ENCODE peak calls at places on chromosomes 1 and 21, in six cellular contexts. Q is AG04450, A is transverse colon, K is MM.1S, P is caudate nucleus, O is ovary. Y is an unnamed sample.

GRCh38 chr1:45945426-45945825 is 142.0 kb downstream of the MAST2 start:
- DNase-seq in O (no peak), P (no peak), A (no peak), K (no peak), Q (no peak), Y (no peak)

GRCh38 chr1:16980473-16981268 is at the start of gene MFAP2:
- DNase-seq in Q (no peak), O (peak; percentile 64), A (no peak), P (no peak), K (no peak), Y (no peak)

GRCh38 chr1:221947731-221948130 is 205.8 kb upstream of the DUSP10 start:
- DNase-seq in O (no peak), Q (no peak), K (no peak), P (no peak), A (no peak), Y (peak; percentile 43)

GRCh38 chr1:214493126-214493796 is 58.1 kb downstream of the PTPN14 start:
- DNase-seq in K (no peak), P (no peak), O (no peak), Q (no peak), A (no peak), Y (no peak)

GRCh38 chr1:243834130-243834529 is 15.9 kb downstream of the AKT3 start:
- DNase-seq in Q (no peak), K (no peak), P (no peak), A (no peak), O (no peak), Y (no peak)

GRCh38 chr1:161838885-161839284 is 72.8 kb downstream of the ATF6 start:
- DNase-seq in A (no peak), Q (no peak), O (no peak), P (no peak), K (no peak), Y (no peak)

GRCh38 chr21:37644666-37645065 is 271.6 kb downstream of the KCNJ6 start:
- DNase-seq in Q (no peak), K (no peak), O (no peak), P (no peak), A (no peak), Y (no peak)

GRCh38 chr1:240329443-240329842 is 237.8 kb downstream of the FMN2 start:
- DNase-seq in P (no peak), K (no peak), O (peak; percentile 40), A (no peak), Q (no peak), Y (no peak)

GRCh38 chr1:234726359-234726836 is 116.4 kb upstream of the IRF2BP2 start:
- DNase-seq in O (no peak), K (no peak), A (no peak), P (no peak), Q (no peak), Y (no peak)

GRCh38 chr1:155919801-155920200 is 8.7 kb upstream of the RIT1 start:
- DNase-seq in O (no peak), Q (no peak), A (no peak), K (no peak), P (no peak), Y (no peak)

GRCh38 chr1:59367269-59368006 is 70.5 kb downstream of the FGGY start:
- DNase-seq in O (peak; percentile 75), K (no peak), Q (peak; percentile 82), A (peak; percentile 39), P (no peak), Y (no peak)

GRCh38 chr1:9618912-9619679 is 30.4 kb downstream of the TMEM201 start:
- DNase-seq in A (no peak), K (no peak), P (no peak), Q (no peak), O (no peak), Y (no peak)

GRCh38 chr1:211967704-211968103 is 67.7 kb downstream of the INTS7 start:
- DNase-seq in Q (no peak), K (no peak), P (no peak), A (no peak), O (no peak), Y (no peak)

GRCh38 chr1:109793486-109794318 is 30.0 kb upstream of the EPS8L3 start:
- DNase-seq in P (no peak), K (no peak), Q (no peak), O (no peak), A (peak; percentile 80), Y (peak; percentile 56)

GRCh38 chr1:6426321-6426971 is 1.9 kb downstream of the ESPN start:
- DNase-seq in K (no peak), O (no peak), Q (no peak), A (no peak), P (no peak), Y (no peak)

GRCh38 chr1:156106624-156107488 is 7.7 kb upstream of the LMNA start:
- DNase-seq in Q (no peak), A (no peak), P (peak; percentile 44), K (no peak), O (peak; percentile 52), Y (no peak)

GRCh38 chr1:207069059-207069458 is 16.0 kb downstream of the PFKFB2 start:
- DNase-seq in Q (no peak), O (no peak), K (no peak), P (no peak), A (no peak), Y (no peak)

GRCh38 chr1:230104395-230105244 is 37.6 kb downstream of the GALNT2 start:
- DNase-seq in O (peak; percentile 81), K (peak; percentile 84), P (peak; percentile 31), A (peak; percentile 94), Q (peak; percentile 95), Y (peak; percentile 91)

GRCh38 chr1:175319112-175319911 is 126.7 kb upstream of the KIAA0040 start:
- DNase-seq in P (peak; percentile 8), O (peak; percentile 60), K (peak; percentile 83), A (peak; percentile 78), Q (peak; percentile 23), Y (no peak)
- H3K27ac ChIP-seq in P (no peak overlapping the region), O (no peak overlapping the region), K (no peak overlapping the region), A (no peak overlapping the region), Q (no peak overlapping the region), Y (no peak overlapping the region)

DNA sequence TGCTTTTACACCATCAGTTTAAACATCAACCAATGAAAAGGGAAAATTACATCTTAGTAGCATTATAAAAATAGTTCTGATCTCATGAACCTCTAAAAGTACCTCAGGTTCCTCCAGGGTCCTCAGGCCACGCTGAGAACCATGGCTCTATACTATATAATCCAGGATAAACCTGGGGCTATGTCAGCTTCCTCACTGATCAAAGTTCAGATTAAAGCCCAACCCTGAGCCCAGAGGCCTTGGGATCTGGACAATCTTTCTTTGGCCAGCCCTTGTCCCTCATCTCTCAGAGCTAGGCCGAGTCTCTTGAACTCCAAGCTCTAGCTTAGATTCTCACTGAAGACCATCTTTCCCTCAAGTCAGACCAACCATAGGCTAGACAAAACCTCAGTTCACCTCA is 168.3 kb downstream of the PLPP3 start:
- DNase-seq in P (no peak), K (no peak), A (no peak), O (no peak), Q (no peak), Y (no peak)
- H3K27ac ChIP-seq in P (no peak overlapping the region), K (no peak overlapping the region), A (no peak overlapping the region), O (no peak overlapping the region), Q (no peak overlapping the region), Y (no peak overlapping the region)

GRCh38 chr1:19074902-19075721 is 118.6 kb upstream of the IFFO2 start:
- DNase-seq in Q (no peak), P (no peak), O (no peak), A (peak; percentile 74), K (no peak), Y (peak; percentile 82)

GRCh38 chr1:19074361-19074901 is 118.0 kb upstream of the IFFO2 start:
- DNase-seq in O (no peak), Q (no peak), A (no peak), P (no peak), K (no peak), Y (no peak)

GRCh38 chr1:19071674-19072281 is 115.3 kb upstream of the IFFO2 start:
- DNase-seq in A (peak; percentile 27), K (no peak), P (no peak), Q (no peak), O (no peak), Y (no peak)

GRCh38 chr1:19072285-19072981 is 116.0 kb upstream of the IFFO2 start:
- DNase-seq in O (no peak), P (no peak), A (no peak), K (no peak), Q (no peak), Y (no peak)

DNA sequence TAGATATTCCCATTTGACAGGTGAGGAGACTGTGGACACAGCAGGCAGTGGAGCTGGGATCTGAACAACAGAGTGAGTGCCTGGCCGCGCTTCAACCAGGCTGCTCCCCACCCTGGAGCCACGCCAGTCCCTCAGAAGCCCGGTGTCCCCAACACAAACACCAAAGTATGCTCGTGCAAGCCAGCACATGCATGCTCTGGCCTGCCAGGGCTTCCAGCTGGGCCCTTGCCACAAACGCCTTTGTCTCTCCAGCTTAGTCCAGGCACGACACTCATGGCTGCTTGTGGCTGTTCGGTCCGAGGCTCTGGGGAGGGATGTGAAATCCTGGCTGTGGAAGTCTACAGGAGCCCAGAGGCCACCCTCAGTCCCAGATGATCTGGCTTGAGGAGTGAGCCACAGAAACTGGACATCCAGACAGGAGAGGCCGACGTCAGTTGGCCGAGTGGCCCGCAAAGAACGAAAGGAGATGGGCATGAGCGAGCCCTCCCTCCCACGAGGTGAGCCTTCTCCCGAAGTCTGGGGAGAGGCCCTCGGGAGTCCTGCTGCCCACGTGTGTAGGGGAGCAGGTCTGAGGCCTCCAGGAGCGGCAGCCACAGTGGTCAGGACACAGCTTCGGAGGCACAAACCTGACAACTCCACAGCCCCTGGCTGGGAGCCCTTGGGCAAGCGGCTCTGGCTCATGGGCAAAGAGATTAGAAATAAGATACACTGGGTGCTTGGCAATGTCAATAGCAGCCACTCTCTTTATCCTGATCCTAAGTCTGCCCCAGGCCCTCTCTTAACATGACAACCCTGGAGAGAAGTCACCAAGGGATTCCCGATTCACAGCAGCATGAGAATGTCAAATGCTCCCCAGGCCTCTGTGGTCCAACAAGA is 117.1 kb upstream of the IFFO2 start:
- DNase-seq in K (no peak), P (no peak), Q (no peak), O (no peak), A (no peak), Y (no peak)
- H3K27ac ChIP-seq in K (no peak overlapping the region), P (peak overlapping the region; percentile 36), Q (no peak overlapping the region), O (no peak overlapping the region), A (peak overlapping the region; percentile 33), Y (peak overlapping the region; percentile 81)

DNA sequence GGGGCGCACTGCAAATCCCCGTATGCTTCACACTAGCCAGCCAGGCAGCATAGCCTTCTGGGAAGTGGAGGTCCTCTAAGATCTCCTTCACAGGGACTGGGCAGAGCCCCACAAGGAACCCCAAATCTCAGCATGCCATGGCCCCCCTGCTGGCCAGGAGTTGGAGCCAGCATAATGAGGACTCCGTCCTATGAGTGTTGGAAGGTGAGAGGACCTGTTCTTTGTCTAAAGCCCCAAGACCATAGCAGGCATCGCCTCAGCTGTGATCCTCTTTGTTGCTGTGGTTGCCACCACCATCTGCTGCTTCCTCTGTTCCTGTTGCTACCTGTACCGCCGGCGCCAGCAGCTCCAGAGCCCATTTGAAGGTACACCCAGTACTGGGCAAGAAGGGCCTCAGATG is 1.5 kb downstream of the SHISA4 start:
- DNase-seq in Q (no peak), A (no peak), O (no peak), K (no peak), P (peak; percentile 56), Y (no peak)
- H3K27ac ChIP-seq in Q (no peak overlapping the region), A (no peak overlapping the region), O (no peak overlapping the region), K (no peak overlapping the region), P (no peak overlapping the region), Y (no peak overlapping the region)